ENCODE peak calls at places on chromosomes 11 and 22, in eight cellular contexts. One of them, this sample, is unnamed.

GRCh38 chr11:18757742-18758294 is 31.8 kb upstream of the IGSF22 start:
- DNase-seq in mesothelial cell of epicardium: no peak
- DNase-seq in dorsolateral prefrontal cortex: no peak
- DNase-seq in NCI-H446 treated with DMSO at 0.1 percent for 48 hours: no peak
- DNase-seq in RWPE1: no peak
- DNase-seq in type B pancreatic cell: no peak
- DNase-seq in progenitor cell of endocrine pancreas: no peak
- DNase-seq in effector memory CD4-positive, alpha-beta T cell: no peak
- DNase-seq in this sample: no peak

GRCh38 chr22:38416621-38417251 is 38.3 kb downstream of the KCNJ4 start:
- DNase-seq in mesothelial cell of epicardium: no peak
- DNase-seq in dorsolateral prefrontal cortex: peak; percentile 23
- DNase-seq in NCI-H446 treated with DMSO at 0.1 percent for 48 hours: no peak
- DNase-seq in RWPE1: no peak
- DNase-seq in type B pancreatic cell: no peak
- DNase-seq in progenitor cell of endocrine pancreas: no peak
- DNase-seq in effector memory CD4-positive, alpha-beta T cell: no peak
- DNase-seq in this sample: no peak

GRCh38 chr11:69137148-69137844 is 18.4 kb upstream of the SMIM38 start:
- DNase-seq in mesothelial cell of epicardium: no peak
- DNase-seq in dorsolateral prefrontal cortex: no peak
- DNase-seq in NCI-H446 treated with DMSO at 0.1 percent for 48 hours: no peak
- DNase-seq in RWPE1: no peak
- DNase-seq in type B pancreatic cell: peak; percentile 61
- DNase-seq in progenitor cell of endocrine pancreas: no peak
- DNase-seq in effector memory CD4-positive, alpha-beta T cell: no peak
- DNase-seq in this sample: no peak

GRCh38 chr11:65850217-65851082 is 7.5 kb downstream of the CFL1 start:
- DNase-seq in mesothelial cell of epicardium: no peak
- DNase-seq in dorsolateral prefrontal cortex: no peak
- DNase-seq in NCI-H446 treated with DMSO at 0.1 percent for 48 hours: no peak
- DNase-seq in RWPE1: no peak
- DNase-seq in type B pancreatic cell: no peak
- DNase-seq in progenitor cell of endocrine pancreas: no peak
- DNase-seq in effector memory CD4-positive, alpha-beta T cell: no peak
- DNase-seq in this sample: no peak

GRCh38 chr22:36055376-36056310 is 27.0 kb upstream of the RBFOX2 start:
- DNase-seq in mesothelial cell of epicardium: no peak
- DNase-seq in dorsolateral prefrontal cortex: no peak
- DNase-seq in NCI-H446 treated with DMSO at 0.1 percent for 48 hours: no peak
- DNase-seq in RWPE1: no peak
- DNase-seq in type B pancreatic cell: no peak
- DNase-seq in progenitor cell of endocrine pancreas: no peak
- DNase-seq in effector memory CD4-positive, alpha-beta T cell: no peak
- DNase-seq in this sample: no peak

GRCh38 chr11:120401506-120401905 is 65.3 kb downstream of the ARHGEF12 start:
- DNase-seq in mesothelial cell of epicardium: no peak
- DNase-seq in dorsolateral prefrontal cortex: no peak
- DNase-seq in NCI-H446 treated with DMSO at 0.1 percent for 48 hours: no peak
- DNase-seq in RWPE1: no peak
- DNase-seq in type B pancreatic cell: no peak
- DNase-seq in progenitor cell of endocrine pancreas: no peak
- DNase-seq in effector memory CD4-positive, alpha-beta T cell: no peak
- DNase-seq in this sample: no peak

GRCh38 chr11:65618763-65619162 is 3.2 kb downstream of the PCNX3 start:
- DNase-seq in mesothelial cell of epicardium: no peak
- DNase-seq in dorsolateral prefrontal cortex: no peak
- DNase-seq in NCI-H446 treated with DMSO at 0.1 percent for 48 hours: no peak
- DNase-seq in RWPE1: no peak
- DNase-seq in type B pancreatic cell: no peak
- DNase-seq in progenitor cell of endocrine pancreas: no peak
- DNase-seq in effector memory CD4-positive, alpha-beta T cell: no peak
- DNase-seq in this sample: no peak

GRCh38 chr11:73262851-73263495 is 9.2 kb upstream of the P2RY6 start:
- DNase-seq in mesothelial cell of epicardium: no peak
- DNase-seq in dorsolateral prefrontal cortex: no peak
- DNase-seq in NCI-H446 treated with DMSO at 0.1 percent for 48 hours: no peak
- DNase-seq in RWPE1: no peak
- DNase-seq in type B pancreatic cell: no peak
- DNase-seq in progenitor cell of endocrine pancreas: no peak
- DNase-seq in effector memory CD4-positive, alpha-beta T cell: no peak
- DNase-seq in this sample: no peak

GRCh38 chr22:43643362-43643761 is 168.7 kb downstream of the EFCAB6 start:
- DNase-seq in mesothelial cell of epicardium: no peak
- DNase-seq in dorsolateral prefrontal cortex: peak; percentile 41
- DNase-seq in NCI-H446 treated with DMSO at 0.1 percent for 48 hours: no peak
- DNase-seq in RWPE1: no peak
- DNase-seq in type B pancreatic cell: peak; percentile 48
- DNase-seq in progenitor cell of endocrine pancreas: no peak
- DNase-seq in effector memory CD4-positive, alpha-beta T cell: no peak
- DNase-seq in this sample: no peak

GRCh38 chr11:129435499-129436245 is 60.0 kb downstream of the BARX2 start:
- DNase-seq in mesothelial cell of epicardium: no peak
- DNase-seq in dorsolateral prefrontal cortex: no peak
- DNase-seq in NCI-H446 treated with DMSO at 0.1 percent for 48 hours: no peak
- DNase-seq in RWPE1: no peak
- DNase-seq in type B pancreatic cell: no peak
- DNase-seq in progenitor cell of endocrine pancreas: no peak
- DNase-seq in effector memory CD4-positive, alpha-beta T cell: no peak
- DNase-seq in this sample: no peak

GRCh38 chr22:42360348-42360747 is 71.9 kb downstream of the NFAM1 start:
- DNase-seq in mesothelial cell of epicardium: no peak
- DNase-seq in dorsolateral prefrontal cortex: no peak
- DNase-seq in NCI-H446 treated with DMSO at 0.1 percent for 48 hours: no peak
- DNase-seq in RWPE1: no peak
- DNase-seq in type B pancreatic cell: no peak
- DNase-seq in progenitor cell of endocrine pancreas: no peak
- DNase-seq in effector memory CD4-positive, alpha-beta T cell: no peak
- DNase-seq in this sample: no peak

GRCh38 chr11:42462558-42463310 is 849.1 kb upstream of the API5 start:
- DNase-seq in mesothelial cell of epicardium: no peak
- DNase-seq in dorsolateral prefrontal cortex: no peak
- DNase-seq in NCI-H446 treated with DMSO at 0.1 percent for 48 hours: no peak
- DNase-seq in RWPE1: no peak
- DNase-seq in type B pancreatic cell: no peak
- DNase-seq in progenitor cell of endocrine pancreas: no peak
- DNase-seq in effector memory CD4-positive, alpha-beta T cell: no peak
- DNase-seq in this sample: no peak

GRCh38 chr22:22245256-22245909 is 797 bp downstream of the VPREB1 start:
- DNase-seq in mesothelial cell of epicardium: no peak
- DNase-seq in dorsolateral prefrontal cortex: no peak
- DNase-seq in NCI-H446 treated with DMSO at 0.1 percent for 48 hours: no peak
- DNase-seq in RWPE1: no peak
- DNase-seq in type B pancreatic cell: no peak
- DNase-seq in progenitor cell of endocrine pancreas: no peak
- DNase-seq in effector memory CD4-positive, alpha-beta T cell: no peak
- DNase-seq in this sample: no peak